ENCODE peak calls at places on chromosomes 11 and 22, in six cellular contexts. P is heart left ventricle, Y is upper lobe of left lung, T is Caco-2, N is GM13977, Z is cardiac fibroblast. B is an unnamed sample.

GRCh38 chr11:36449566-36450390 is 60.3 kb downstream of the TRAF6 start:
- DNase-seq in N (no peak), Y (no peak), P (no peak), Z (peak; percentile 31), T (no peak), B (no peak)

GRCh38 chr11:117824571-117825537 is at the start of gene FXYD2:
- DNase-seq in Y (peak; percentile 81), P (peak; percentile 79), N (no peak), T (no peak), Z (peak; percentile 72), B (no peak)

GRCh38 chr11:87298155-87298554 is 260.4 kb downstream of the TMEM135 start:
- DNase-seq in Z (no peak), N (no peak), T (no peak), Y (no peak), P (no peak), B (no peak)

GRCh38 chr11:32641361-32641760 is 57.7 kb downstream of the EIF3M start:
- DNase-seq in N (no peak), P (no peak), T (no peak), Z (no peak), Y (no peak), B (no peak)

GRCh38 chr11:5266609-5267008 is 3.1 kb downstream of the HBE1 start:
- DNase-seq in P (no peak), N (no peak), Y (no peak), Z (no peak), T (no peak), B (no peak)

GRCh38 chr22:26762503-26763170 is 105.2 kb downstream of the MIAT start:
- DNase-seq in N (no peak), Y (no peak), P (no peak), T (no peak), Z (no peak), B (no peak)

GRCh38 chr11:124174001-124174400 is 9.1 kb upstream of the OR10D3 start:
- DNase-seq in N (peak; percentile 17), T (peak; percentile 20), P (no peak), Y (no peak), Z (peak; percentile 85), B (no peak)

GRCh38 chr22:20437253-20438065 is at the start of gene SCARF2:
- DNase-seq in P (peak; percentile 58), Y (peak; percentile 93), Z (peak; percentile 79), T (no peak), N (peak; percentile 61), B (no peak)

GRCh38 chr11:92380882-92381281 is 156.3 kb downstream of the FAT3 start:
- DNase-seq in Z (peak; percentile 12), P (no peak), N (no peak), Y (no peak), T (no peak), B (no peak)

GRCh38 chr11:72024073-72024749 is 25.5 kb downstream of the IL18BP start:
- DNase-seq in Y (no peak), N (no peak), P (no peak), Z (no peak), T (no peak), B (no peak)

GRCh38 chr11:10930224-10930960 is 72.5 kb upstream of the ZBED5 start:
- DNase-seq in P (no peak), N (peak; percentile 36), T (no peak), Y (no peak), Z (peak; percentile 34), B (no peak)

GRCh38 chr11:126391970-126392637 is 36.6 kb downstream of the ST3GAL4 start:
- DNase-seq in Z (peak; percentile 45), N (no peak), T (peak; percentile 51), Y (no peak), P (peak; percentile 68), B (no peak)

GRCh38 chr22:18056161-18056666 is 21.6 kb upstream of the PEX26 start:
- DNase-seq in N (peak; percentile 63), Z (peak; percentile 40), P (peak; percentile 47), Y (no peak), T (no peak), B (no peak)

GRCh38 chr11:8219257-8220021 is 44.2 kb downstream of the LMO1 start:
- DNase-seq in Z (peak; percentile 67), P (peak; percentile 47), Y (no peak), N (peak; percentile 67), T (peak; percentile 51), B (no peak)

GRCh38 chr11:100955318-100955717 is 174.3 kb downstream of the PGR start:
- DNase-seq in P (no peak), Z (no peak), Y (no peak), N (no peak), T (no peak), B (no peak)

GRCh38 chr22:49934144-49934890 is 15.9 kb downstream of the CRELD2 start:
- DNase-seq in Z (peak; percentile 51), P (peak; percentile 87), T (no peak), Y (peak; percentile 89), N (no peak), B (peak; percentile 47)

GRCh38 chr11:280762-281485 is 2.7 kb downstream of the NLRP6 start:
- DNase-seq in Y (peak; percentile 86), Z (no peak), T (no peak), N (peak; percentile 55), P (peak; percentile 30), B (no peak)

GRCh38 chr11:112613051-112613972 is 347.9 kb upstream of the NCAM1 start:
- DNase-seq in T (no peak), Y (no peak), Z (peak; percentile 62), N (no peak), P (no peak), B (no peak)

GRCh38 chr11:7793233-7793632 is 3.5 kb downstream of the OR5P2 start:
- DNase-seq in Z (no peak), T (no peak), P (no peak), N (no peak), Y (no peak), B (no peak)

GRCh38 chr11:123475478-123475877 is 45.4 kb downstream of the GRAMD1B start:
- DNase-seq in Y (no peak), T (peak; percentile 24), Z (peak; percentile 63), N (no peak), P (no peak), B (no peak)

GRCh38 chr11:125874556-125875124 is 12.8 kb upstream of the HYLS1 start:
- DNase-seq in Y (no peak), N (peak; percentile 57), Z (peak; percentile 86), P (peak; percentile 44), T (peak; percentile 82), B (no peak)

GRCh38 chr11:133952199-133953190 is 4.3 kb downstream of the IGSF9B start:
- DNase-seq in Z (no peak), N (no peak), T (no peak), Y (no peak), P (no peak), B (no peak)

GRCh38 chr22:38243007-38243775 is 29.6 kb downstream of the TMEM184B start:
- DNase-seq in T (no peak), Z (peak; percentile 83), N (no peak), Y (peak; percentile 74), P (no peak), B (no peak)

GRCh38 chr11:132448334-132448995 is 1078.0 kb downstream of the NTM start:
- DNase-seq in P (no peak), N (no peak), Y (no peak), T (no peak), Z (no peak), B (no peak)

GRCh38 chr22:41417622-41418390 is 28.8 kb downstream of the TOB2 start:
- DNase-seq in N (no peak), Y (peak; percentile 90), P (peak; percentile 97), Z (peak; percentile 64), T (no peak), B (no peak)

GRCh38 chr11:69947772-69948255 is 128.6 kb upstream of the FGF3 start:
- DNase-seq in Z (no peak), P (peak; percentile 15), T (peak; percentile 29), Y (no peak), N (no peak), B (no peak)

GRCh38 chr11:86167499-86168161 is 76.9 kb upstream of the EED start:
- DNase-seq in P (no peak), Y (no peak), N (no peak), Z (peak; percentile 69), T (no peak), B (no peak)

DNA sequence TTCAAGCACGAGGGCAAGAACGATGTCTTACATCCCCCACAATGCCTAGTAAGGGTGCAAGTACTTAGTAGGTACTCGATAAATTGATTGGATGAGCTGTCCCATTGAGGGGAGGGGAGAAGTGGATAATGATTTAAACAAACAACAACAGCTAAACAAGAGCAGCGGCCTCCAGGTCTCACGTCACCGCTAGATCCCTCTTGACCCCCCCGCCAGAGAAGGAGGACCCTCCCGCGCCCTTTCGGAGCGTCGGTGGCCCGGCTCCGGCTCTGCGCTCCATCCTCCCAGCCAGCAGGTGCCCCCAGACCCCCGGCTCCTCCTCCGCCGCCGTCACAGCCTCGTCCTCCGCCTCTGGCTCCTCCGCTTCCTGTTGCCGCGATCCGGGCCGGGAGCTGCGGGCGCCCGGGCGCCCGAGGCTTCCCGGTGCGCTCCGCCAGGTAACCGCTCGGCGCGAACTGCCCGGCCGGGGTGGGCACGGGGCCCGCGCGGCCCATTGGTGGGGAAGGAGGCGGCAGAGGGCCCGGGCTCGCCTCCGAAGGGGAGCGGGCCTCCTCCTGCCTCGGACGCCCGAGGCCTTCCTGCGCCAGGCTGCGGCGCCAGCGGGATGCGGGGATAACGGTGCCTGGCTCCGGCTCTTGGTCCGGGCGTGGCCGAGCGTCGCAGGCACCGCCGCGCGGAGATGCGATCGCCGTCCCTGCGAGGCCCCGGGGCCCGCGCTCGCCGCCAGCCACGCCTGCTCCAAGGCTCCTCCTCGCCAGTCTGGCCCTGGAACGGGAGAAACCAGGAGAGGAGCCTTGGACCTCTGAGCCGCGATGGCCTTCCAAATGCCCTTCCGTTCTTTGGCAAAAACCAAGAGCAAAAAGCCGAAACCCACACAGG is at the start of gene TLCD5:
- DNase-seq in T (peak; percentile 91), Z (peak; percentile 72), Y (peak; percentile 92), N (peak; percentile 84), P (peak; percentile 83), B (peak; percentile 25)
- TF ChIP-seq CTCF in T (peak; percentile 57), Z (peak; percentile 14), Y (no peak), N (peak; percentile 36), P (no peak), B (no peak)

DNA sequence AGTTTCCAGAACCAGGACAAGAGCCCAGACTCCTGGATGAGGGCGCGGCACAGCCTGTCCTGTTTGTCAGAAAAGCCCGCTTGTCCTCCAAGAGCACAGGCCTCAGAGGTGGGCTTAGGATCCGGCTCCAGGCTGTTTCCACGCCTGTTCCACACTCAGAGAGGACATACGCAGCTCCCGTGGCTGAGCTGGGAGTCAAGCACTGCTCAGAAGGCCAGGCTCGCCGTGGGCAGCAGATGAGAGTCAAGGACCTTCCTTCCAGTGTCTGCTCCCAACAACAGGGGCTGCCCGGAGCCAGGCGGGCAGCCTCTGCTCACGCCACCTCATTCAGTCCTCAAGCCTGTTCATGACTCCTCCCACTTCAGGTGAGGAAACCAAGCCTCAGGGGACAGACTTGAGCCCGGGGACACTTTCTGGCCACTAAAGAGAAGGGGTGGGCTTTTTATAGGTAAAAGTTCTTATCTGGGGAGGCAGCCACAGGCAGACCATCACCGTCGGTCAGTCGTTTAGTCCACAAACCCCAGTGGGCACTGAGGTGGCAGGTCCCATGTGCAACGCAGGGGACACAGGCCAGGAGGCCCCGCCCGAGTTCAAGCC is 3.8 kb downstream of the CYB5R3 start:
- DNase-seq in T (no peak), N (no peak), Y (peak; percentile 66), P (no peak), Z (no peak), B (no peak)
- TF ChIP-seq CTCF in T (no peak), N (no peak), Y (no peak), P (no peak), Z (no peak), B (no peak)

GRCh38 chr11:43404836-43405479 is 46.2 kb downstream of the TTC17 start:
- DNase-seq in P (no peak), Z (no peak), T (no peak), N (no peak), Y (no peak), B (no peak)
- TF ChIP-seq CTCF in P (no peak), Z (no peak), T (no peak), N (no peak), Y (no peak), B (no peak)

GRCh38 chr22:24772493-24773220 is 1.9 kb downstream of the PIWIL3 start:
- DNase-seq in T (peak; percentile 65), Y (no peak), P (no peak), N (no peak), Z (peak; percentile 73), B (no peak)
- TF ChIP-seq CTCF in T (peak; percentile 82), Y (no peak), P (peak; percentile 32), N (peak; percentile 9), Z (peak; percentile 65), B (no peak)